ENCODE peak calls at places on chromosomes 5 and 9, in eight cellular contexts. N, J, X, H, V, P, D and B are unnamed samples.
A peak's percentile ranks its signal among the peaks of the same experiment; 100 is the strongest.

GRCh38 chr5:149904293-149904886 is 40.2 kb downstream of the PDE6A start:
- DNase-seq in N (peak; percentile 69), J (peak; percentile 34), X (peak; percentile 13), H (no peak), V (no peak), P (no peak), D (no peak), B (no peak)

GRCh38 chr5:1173485-1174070 is 27.8 kb upstream of the SLC6A19 start:
- DNase-seq in N (no peak), J (no peak), X (no peak), H (peak; percentile 53), V (no peak), P (no peak), D (no peak), B (no peak)

GRCh38 chr9:35341585-35341984 is 148.3 kb upstream of the RUSC2 start:
- DNase-seq in N (peak; percentile 47), J (peak; percentile 18), X (peak; percentile 87), H (no peak), V (peak; percentile 64), P (no peak), D (peak; percentile 22), B (no peak)

GRCh38 chr5:39624890-39625289 is 200.1 kb upstream of the DAB2 start:
- DNase-seq in N (no peak), J (no peak), X (no peak), H (no peak), V (no peak), P (no peak), D (no peak), B (no peak)

GRCh38 chr5:83048811-83049210 is 28.4 kb downstream of the TMEM167A start:
- DNase-seq in N (no peak), J (no peak), X (no peak), H (no peak), V (no peak), P (no peak), D (no peak), B (no peak)

GRCh38 chr9:935348-935965 is 41.0 kb upstream of the DMRT3 start:
- DNase-seq in N (no peak), J (peak; percentile 57), X (peak; percentile 9), H (no peak), V (peak; percentile 31), P (no peak), D (no peak), B (no peak)

GRCh38 chr5:17255471-17256016 is 38.1 kb downstream of the BASP1 start:
- DNase-seq in N (peak; percentile 92), J (peak; percentile 91), X (peak; percentile 68), H (no peak), V (no peak), P (no peak), D (no peak), B (no peak)

GRCh38 chr5:135012033-135012588 is 21.9 kb downstream of the PITX1 start:
- DNase-seq in N (no peak), J (no peak), X (no peak), H (no peak), V (no peak), P (no peak), D (no peak), B (no peak)

GRCh38 chr9:23615569-23615968 is 210.5 kb downstream of the ELAVL2 start:
- DNase-seq in N (no peak), J (no peak), X (no peak), H (no peak), V (no peak), P (no peak), D (no peak), B (no peak)

GRCh38 chr5:82591021-82591515 is 312.9 kb upstream of the RPS23 start:
- DNase-seq in N (no peak), J (no peak), X (peak; percentile 22), H (no peak), V (no peak), P (no peak), D (no peak), B (no peak)

GRCh38 chr9:91071185-91071990 is 269.8 kb downstream of the SYK start:
- DNase-seq in N (no peak), J (peak; percentile 94), X (peak; percentile 99), H (peak; percentile 31), V (peak; percentile 84), P (no peak), D (no peak), B (no peak)

GRCh38 chr9:128124873-128125574 is 2.5 kb downstream of the PTGES2 start:
- DNase-seq in N (peak; percentile 79), J (peak; percentile 70), X (peak; percentile 66), H (peak; percentile 52), V (peak; percentile 23), P (peak; percentile 46), D (peak; percentile 77), B (no peak)

GRCh38 chr5:60024104-60024503 is 130.6 kb upstream of the PDE4D start:
- DNase-seq in N (no peak), J (no peak), X (no peak), H (no peak), V (no peak), P (no peak), D (no peak), B (no peak)

GRCh38 chr5:33299621-33300208 is 141.1 kb upstream of the TARS1 start:
- DNase-seq in N (peak; percentile 59), J (peak; percentile 77), X (peak; percentile 90), H (no peak), V (peak; percentile 69), P (peak; percentile 12), D (no peak), B (no peak)

GRCh38 chr5:16721151-16722102 is 104.6 kb upstream of the RETREG1 start:
- DNase-seq in N (no peak), J (no peak), X (no peak), H (no peak), V (no peak), P (no peak), D (no peak), B (no peak)

GRCh38 chr9:133882849-133883248 is 109.3 kb downstream of the VAV2 start:
- DNase-seq in N (no peak), J (no peak), X (no peak), H (no peak), V (no peak), P (no peak), D (no peak), B (no peak)

GRCh38 chr5:148858106-148858505 is 31.7 kb downstream of the ADRB2 start:
- DNase-seq in N (no peak), J (no peak), X (no peak), H (no peak), V (peak; percentile 50), P (no peak), D (no peak), B (no peak)

GRCh38 chr9:134982311-134982710 is 64.6 kb upstream of the FCN1 start:
- DNase-seq in N (no peak), J (no peak), X (no peak), H (no peak), V (no peak), P (no peak), D (no peak), B (no peak)

GRCh38 chr9:134981829-134982228 is 64.1 kb upstream of the FCN1 start:
- DNase-seq in N (no peak), J (no peak), X (no peak), H (no peak), V (no peak), P (no peak), D (no peak), B (no peak)

GRCh38 chr9:134984372-134985240 is 66.9 kb upstream of the FCN1 start:
- DNase-seq in N (no peak), J (no peak), X (no peak), H (no peak), V (no peak), P (no peak), D (no peak), B (no peak)

GRCh38 chr9:134983506-134984371 is 66.0 kb upstream of the FCN1 start:
- DNase-seq in N (no peak), J (no peak), X (no peak), H (no peak), V (no peak), P (no peak), D (no peak), B (no peak)

GRCh38 chr9:134983094-134983493 is 65.4 kb upstream of the FCN1 start:
- DNase-seq in N (peak; percentile 67), J (no peak), X (peak; percentile 17), H (peak; percentile 87), V (no peak), P (no peak), D (no peak), B (no peak)
- TF ChIP-seq CTCF in N (peak; percentile 78), J (no peak), X (peak; percentile 35), H (peak; percentile 50), V (peak; percentile 9), P (peak; percentile 27), D (no peak), B (no peak)

GRCh38 chr9:118330191-118330986 is 626.2 kb downstream of the TLR4 start:
- DNase-seq in N (no peak), J (no peak), X (no peak), H (no peak), V (no peak), P (no peak), D (no peak), B (no peak)
- TF ChIP-seq CTCF in N (no peak), J (no peak), X (no peak), H (no peak), V (no peak), P (no peak), D (no peak), B (no peak)

GRCh38 chr5:162593881-162594280 is 526.3 kb downstream of the GABRG2 start:
- DNase-seq in N (peak; percentile 7), J (peak; percentile 24), X (no peak), H (no peak), V (no peak), P (no peak), D (no peak), B (no peak)
- TF ChIP-seq CTCF in N (peak; percentile 22), J (peak; percentile 32), X (no peak), H (no peak), V (peak; percentile 46), P (no peak), D (no peak), B (no peak)

GRCh38 chr9:97983524-97984187 is 515 bp downstream of the ANP32B start:
- DNase-seq in N (peak; percentile 62), J (peak; percentile 38), X (peak; percentile 7), H (peak; percentile 93), V (no peak), P (no peak), D (peak; percentile 45), B (peak; percentile 69)
- TF ChIP-seq CTCF in N (no peak), J (no peak), X (no peak), H (no peak), V (peak; percentile 59), P (peak; percentile 1), D (no peak), B (no peak)

DNA sequence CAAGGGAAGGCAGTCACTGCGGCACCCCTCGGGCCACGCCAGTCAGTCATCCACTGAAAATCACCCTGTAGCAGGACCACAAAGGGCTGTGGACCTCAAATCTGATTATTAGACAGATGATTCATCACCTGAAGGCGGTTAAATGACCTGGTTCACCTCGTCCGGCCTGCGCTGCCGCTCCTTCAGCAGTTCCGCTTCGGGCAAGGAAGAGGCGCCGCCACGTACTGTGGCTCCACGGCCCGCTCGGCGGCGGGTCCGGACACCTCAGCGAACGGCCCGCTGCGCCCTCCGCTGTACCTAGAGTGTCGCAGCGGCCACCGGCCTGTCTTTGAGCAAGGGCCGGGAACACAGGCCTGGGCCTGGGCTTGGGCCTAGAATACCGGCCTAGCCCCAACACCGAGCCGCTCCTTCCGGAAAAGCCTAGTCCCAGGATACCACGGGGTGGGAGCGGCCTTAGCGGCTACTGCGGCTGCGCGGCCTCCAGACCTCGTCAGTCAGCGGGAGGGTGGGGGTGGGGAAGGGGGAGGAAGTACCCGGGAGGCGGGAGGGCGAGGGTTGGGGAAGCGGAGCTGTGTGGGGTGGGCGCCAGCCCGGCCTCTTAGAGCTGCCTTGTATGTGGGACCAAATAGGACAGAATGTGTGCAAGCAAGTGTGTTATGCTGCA is at the start of gene KLHL9:
- DNase-seq in N (peak; percentile 98), J (peak; percentile 79), X (peak; percentile 89), H (peak; percentile 98), V (peak; percentile 81), P (peak; percentile 83), D (peak; percentile 80), B (peak; percentile 81)
- TF ChIP-seq CTCF in N (no peak), J (no peak), X (no peak), H (peak; percentile 26), V (no peak), P (no peak), D (no peak), B (no peak)